ENCODE peak calls at places on chromosomes 4 and X, in four cellular contexts. One of them, this sample, is unnamed. For H3K9me3, the result is how much of the 10 kb centered on the place peaks cover.

GRCh38 chrX:17792842-17793241 is 55.5 kb downstream of the SCML1 start:
- DNase-seq in thoracic aorta: no peak
- DNase-seq in AG04450: no peak
- DNase-seq in uterus: no peak
- DNase-seq in this sample: no peak

GRCh38 chr4:22515888-22516541 is at the start of gene ADGRA3:
- DNase-seq in uterus: peak
- DNase-seq in AG04450: no peak
- DNase-seq in thoracic aorta: peak
- DNase-seq in this sample: peak

GRCh38 chrX:130789793-130790192 is 113.2 kb downstream of the ENOX2 start:
- DNase-seq in uterus: no peak
- DNase-seq in AG04450: no peak
- DNase-seq in thoracic aorta: no peak
- DNase-seq in this sample: no peak

GRCh38 chr4:166527500-166527899 is 654.5 kb downstream of the TLL1 start:
- DNase-seq in AG04450: no peak
- DNase-seq in uterus: no peak
- DNase-seq in thoracic aorta: no peak
- DNase-seq in this sample: no peak

GRCh38 chr4:184802203-184803015 is 23.4 kb downstream of the ACSL1 start:
- DNase-seq in thoracic aorta: no peak
- DNase-seq in uterus: peak
- DNase-seq in AG04450: no peak
- DNase-seq in this sample: no peak

GRCh38 chr4:122423246-122423645 is 33.3 kb downstream of the IL2 start:
- DNase-seq in uterus: no peak
- DNase-seq in AG04450: no peak
- DNase-seq in thoracic aorta: no peak
- DNase-seq in this sample: no peak

GRCh38 chr4:37138019-37138653 is 106.4 kb upstream of the NWD2 start:
- DNase-seq in AG04450: no peak
- DNase-seq in thoracic aorta: no peak
- DNase-seq in uterus: no peak
- DNase-seq in this sample: no peak

GRCh38 chr4:54840992-54841768 is 183.4 kb downstream of the KIT start:
- DNase-seq in uterus: no peak
- DNase-seq in thoracic aorta: no peak
- DNase-seq in AG04450: no peak
- DNase-seq in this sample: no peak

GRCh38 chr4:23775694-23776093 is 114.2 kb downstream of the PPARGC1A start:
- DNase-seq in AG04450: no peak
- DNase-seq in uterus: no peak
- DNase-seq in thoracic aorta: no peak
- DNase-seq in this sample: no peak

GRCh38 chr4:130545596-130545995 is 1449.6 kb downstream of the C4orf33 start:
- DNase-seq in uterus: no peak
- DNase-seq in AG04450: no peak
- DNase-seq in thoracic aorta: no peak
- DNase-seq in this sample: no peak

GRCh38 chr4:181970356-181970755 is 272.8 kb upstream of the TENM3 start:
- DNase-seq in uterus: no peak
- DNase-seq in AG04450: no peak
- DNase-seq in thoracic aorta: no peak
- DNase-seq in this sample: no peak

GRCh38 chr4:71338846-71339593 is at the start of gene SLC4A4:
- DNase-seq in thoracic aorta: no peak
- DNase-seq in AG04450: peak
- DNase-seq in uterus: no peak
- DNase-seq in this sample: no peak

GRCh38 chr4:69831646-69832325 is 28.2 kb downstream of the SULT1E1 start:
- DNase-seq in AG04450: no peak
- DNase-seq in uterus: no peak
- DNase-seq in thoracic aorta: no peak
- DNase-seq in this sample: peak

GRCh38 chrX:19127649-19128168 is 5.4 kb upstream of the ADGRG2 start:
- DNase-seq in uterus: no peak
- DNase-seq in AG04450: no peak
- DNase-seq in thoracic aorta: no peak
- DNase-seq in this sample: no peak

GRCh38 chrX:115449742-115450141 is 111.2 kb upstream of the PLS3 start:
- DNase-seq in uterus: peak
- DNase-seq in thoracic aorta: no peak
- DNase-seq in AG04450: no peak
- DNase-seq in this sample: no peak

GRCh38 chrX:80388206-80388605 is 32.0 kb upstream of the TENT5D start:
- DNase-seq in thoracic aorta: no peak
- DNase-seq in uterus: no peak
- DNase-seq in AG04450: no peak
- DNase-seq in this sample: no peak

GRCh38 chrX:135985123-135985973 is at the start of gene SLC9A6:
- DNase-seq in thoracic aorta: no peak
- DNase-seq in AG04450: no peak
- DNase-seq in uterus: peak
- DNase-seq in this sample: peak

GRCh38 chr4:43330288-43330687 is 437.8 kb downstream of the GRXCR1 start:
- DNase-seq in thoracic aorta: no peak
- DNase-seq in AG04450: no peak
- DNase-seq in uterus: no peak
- DNase-seq in this sample: no peak

GRCh38 chr4:43331226-43332078 is 438.9 kb downstream of the GRXCR1 start:
- DNase-seq in AG04450: no peak
- DNase-seq in uterus: no peak
- DNase-seq in thoracic aorta: no peak
- DNase-seq in this sample: no peak
- H3K4me3 ChIP-seq in AG04450: no peak
- H3K4me3 ChIP-seq in uterus: no peak
- H3K4me3 ChIP-seq in thoracic aorta: no peak
- H3K4me3 ChIP-seq in this sample: no peak

DNA sequence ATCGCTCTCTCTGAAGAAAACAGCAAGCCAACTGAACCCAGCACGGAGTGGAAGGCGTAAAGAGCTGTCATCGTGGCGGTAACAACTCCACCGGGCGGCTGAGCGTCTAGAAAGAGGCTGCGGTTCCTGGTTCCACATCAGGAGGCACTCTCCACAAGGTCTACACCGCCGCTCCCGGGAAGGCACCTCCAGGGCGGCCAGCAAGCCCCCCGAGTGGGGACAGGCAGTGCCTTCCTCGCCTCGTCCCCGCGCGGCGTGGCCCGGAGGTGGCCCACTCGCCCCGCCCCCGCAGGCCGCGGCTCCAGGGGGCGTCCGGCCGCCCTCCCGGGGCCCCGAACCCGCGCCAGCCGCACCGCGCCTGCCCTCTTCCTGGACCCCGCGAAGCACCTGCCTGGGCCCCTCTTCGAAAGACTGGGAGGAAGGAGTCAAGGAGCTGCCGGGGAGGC is 747 bp downstream of the KLHL8 start:
- DNase-seq in AG04450: no peak
- DNase-seq in uterus: peak
- DNase-seq in thoracic aorta: no peak
- DNase-seq in this sample: peak
- TF ChIP-seq CTCF in AG04450: peak
- TF ChIP-seq CTCF in uterus: no peak
- TF ChIP-seq CTCF in thoracic aorta: no peak
- TF ChIP-seq CTCF in this sample: no peak

GRCh38 chr4:19095491-19096046 is 1074.0 kb upstream of the LCORL start:
- DNase-seq in AG04450: no peak
- DNase-seq in uterus: no peak
- DNase-seq in thoracic aorta: no peak
- DNase-seq in this sample: no peak
- H3K9me3 ChIP-seq in AG04450: under half
- H3K9me3 ChIP-seq in uterus: under half
- H3K9me3 ChIP-seq in thoracic aorta: under half
- H3K9me3 ChIP-seq in this sample: under half

GRCh38 chr4:102344955-102345794 is at the start of gene SLC39A8:
- DNase-seq in thoracic aorta: peak
- DNase-seq in AG04450: peak
- DNase-seq in uterus: peak
- DNase-seq in this sample: peak

GRCh38 chr4:102342404-102343074 is 2.7 kb downstream of the SLC39A8 start:
- DNase-seq in AG04450: no peak
- DNase-seq in thoracic aorta: no peak
- DNase-seq in uterus: no peak
- DNase-seq in this sample: no peak

GRCh38 chr4:102345795-102346100 is 466 bp upstream of the SLC39A8 start:
- DNase-seq in AG04450: no peak
- DNase-seq in thoracic aorta: no peak
- DNase-seq in uterus: no peak
- DNase-seq in this sample: no peak

GRCh38 chr4:102344520-102344954 is 745 bp downstream of the SLC39A8 start:
- DNase-seq in AG04450: no peak
- DNase-seq in thoracic aorta: no peak
- DNase-seq in uterus: peak
- DNase-seq in this sample: peak

DNA sequence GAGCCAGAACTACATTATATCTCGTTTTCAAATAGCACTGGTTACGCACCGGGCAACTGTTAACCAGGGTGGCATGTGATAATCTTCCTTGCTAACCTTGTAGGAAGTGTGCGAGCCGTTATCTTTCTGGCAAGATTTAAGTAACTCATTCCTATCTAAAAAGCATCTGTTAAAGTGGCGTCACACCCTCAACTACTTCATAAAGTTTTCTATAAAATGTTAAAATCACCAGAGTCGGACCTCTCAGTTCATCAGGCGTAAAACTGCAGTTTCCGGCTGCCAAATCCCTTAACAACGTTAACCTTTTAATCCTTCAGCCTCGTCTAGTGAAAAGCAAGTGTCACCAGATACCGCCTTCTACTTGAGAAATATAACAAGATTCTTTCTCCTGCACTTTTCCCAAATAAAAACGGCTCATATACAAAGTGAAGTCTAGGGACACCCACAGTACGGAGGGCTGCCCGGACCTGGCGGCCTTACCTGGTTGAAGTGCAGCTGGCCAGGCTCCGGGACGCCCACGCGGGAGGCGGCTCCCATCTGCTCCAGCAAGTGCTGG is 1.2 kb downstream of the SLC39A8 start:
- DNase-seq in thoracic aorta: no peak
- DNase-seq in AG04450: no peak
- DNase-seq in uterus: no peak
- DNase-seq in this sample: peak
- H3K4me3 ChIP-seq in thoracic aorta: peak
- H3K4me3 ChIP-seq in AG04450: peak
- H3K4me3 ChIP-seq in uterus: peak
- H3K4me3 ChIP-seq in this sample: peak

GRCh38 chrX:73447311-73447794 is 500 bp downstream of the CDX4 start:
- DNase-seq in AG04450: no peak
- DNase-seq in thoracic aorta: no peak
- DNase-seq in uterus: no peak
- DNase-seq in this sample: no peak
- TF ChIP-seq CTCF in AG04450: no peak
- TF ChIP-seq CTCF in thoracic aorta: no peak
- TF ChIP-seq CTCF in uterus: no peak
- TF ChIP-seq CTCF in this sample: no peak

DNA sequence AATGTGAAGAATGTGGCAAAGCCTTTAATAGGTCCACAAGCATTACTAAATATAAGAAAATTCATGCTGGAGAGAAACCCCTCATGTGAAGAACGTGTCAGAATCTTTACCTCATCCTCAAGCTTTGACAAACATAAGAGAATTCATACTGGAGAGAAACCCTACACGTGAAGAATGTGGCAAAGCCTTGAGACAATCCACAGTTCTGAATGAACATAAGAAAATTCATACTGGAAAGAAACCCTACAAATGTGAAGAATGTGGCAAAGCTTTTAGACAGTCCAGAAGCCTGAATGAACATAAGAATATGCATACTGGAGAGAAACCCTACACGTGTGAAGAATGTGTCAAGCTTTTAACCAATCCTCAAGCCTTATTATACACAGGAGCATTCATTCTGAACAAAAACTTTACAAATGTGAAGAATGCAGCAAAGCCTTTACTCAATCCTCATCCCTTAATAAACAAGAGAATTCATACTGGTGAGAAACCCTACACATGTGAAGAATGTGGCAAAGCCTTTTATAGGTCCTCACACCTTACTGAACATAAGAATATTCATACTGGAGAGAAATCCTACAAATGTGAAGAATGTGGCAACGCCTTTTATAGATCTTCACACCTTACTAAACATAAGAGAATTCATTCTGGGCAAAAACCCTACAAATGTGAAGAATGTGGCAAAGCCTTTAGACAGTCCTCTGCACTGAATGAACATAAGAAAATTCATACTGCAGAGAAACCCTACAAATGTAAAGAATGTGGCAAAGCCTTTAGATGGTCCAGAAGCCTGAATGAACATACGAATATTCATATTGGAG is 51.1 kb downstream of the ZNF732 start:
- DNase-seq in uterus: no peak
- DNase-seq in thoracic aorta: no peak
- DNase-seq in AG04450: no peak
- DNase-seq in this sample: no peak
- H3K9me3 ChIP-seq in uterus: half or more
- H3K9me3 ChIP-seq in thoracic aorta: half or more
- H3K9me3 ChIP-seq in AG04450: under half
- H3K9me3 ChIP-seq in this sample: half or more

DNA sequence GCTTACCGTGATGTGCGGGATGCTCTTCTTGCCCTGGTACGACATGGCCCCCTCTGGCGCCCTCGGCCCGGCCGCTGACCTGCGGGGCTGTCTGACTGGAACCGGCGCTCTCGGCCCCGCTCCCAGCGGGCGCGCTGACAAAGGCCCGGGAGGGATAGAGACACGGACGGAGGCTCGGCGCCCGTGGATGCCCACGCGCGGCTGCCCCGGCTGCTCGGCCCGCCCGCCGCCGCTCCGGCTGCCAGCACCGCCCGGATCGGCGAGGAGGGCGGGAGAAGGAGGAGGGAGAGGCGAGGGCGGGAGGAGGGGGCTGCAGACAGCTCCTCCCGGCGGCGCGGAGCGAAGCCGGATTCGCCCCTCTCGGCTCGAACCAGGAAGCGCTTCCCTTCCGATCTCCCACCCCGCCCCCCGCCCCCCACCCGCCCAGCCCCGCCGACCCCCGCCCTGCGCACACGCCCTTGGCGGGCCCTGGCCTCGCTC is 4.6 kb downstream of the CRMP1 start:
- DNase-seq in thoracic aorta: no peak
- DNase-seq in AG04450: no peak
- DNase-seq in uterus: no peak
- DNase-seq in this sample: no peak
- H3K4me3 ChIP-seq in thoracic aorta: peak
- H3K4me3 ChIP-seq in AG04450: peak
- H3K4me3 ChIP-seq in uterus: peak
- H3K4me3 ChIP-seq in this sample: no peak

GRCh38 chr4:27703771-27704170 is 843.1 kb downstream of the STIM2 start:
- DNase-seq in AG04450: no peak
- DNase-seq in uterus: no peak
- DNase-seq in thoracic aorta: no peak
- DNase-seq in this sample: no peak

GRCh38 chr4:27702710-27703431 is 842.2 kb downstream of the STIM2 start:
- DNase-seq in thoracic aorta: no peak
- DNase-seq in uterus: no peak
- DNase-seq in AG04450: no peak
- DNase-seq in this sample: no peak

GRCh38 chr4:27701563-27701962 is 840.9 kb downstream of the STIM2 start:
- DNase-seq in thoracic aorta: no peak
- DNase-seq in uterus: no peak
- DNase-seq in AG04450: no peak
- DNase-seq in this sample: no peak
- TF ChIP-seq CTCF in thoracic aorta: no peak
- TF ChIP-seq CTCF in uterus: no peak
- TF ChIP-seq CTCF in AG04450: no peak
- TF ChIP-seq CTCF in this sample: no peak

This sample was measured in mucosa of descending colon.